ENCODE peak calls at places on chromosomes 13 and 19, in six cellular contexts. One of them, this sample, is unnamed.

GRCh38 chr19:7295912-7296486 is 1.8 kb upstream of the INSR start:
- DNase-seq in H9: no peak
- DNase-seq in mesenchymal stem cell: no peak
- DNase-seq in mesendoderm: no peak
- DNase-seq in neuronal stem cell: no peak
- DNase-seq in H1: no peak
- DNase-seq in this sample: no peak

GRCh38 chr19:36939153-36939552 is 23.0 kb downstream of the ZNF568 start:
- DNase-seq in H1: no peak
- DNase-seq in mesenchymal stem cell: no peak
- DNase-seq in neuronal stem cell: no peak
- DNase-seq in mesendoderm: peak
- DNase-seq in H9: no peak
- DNase-seq in this sample: no peak

GRCh38 chr13:75404721-75405120 is 77.2 kb downstream of the TBC1D4 start:
- DNase-seq in H9: no peak
- DNase-seq in H1: no peak
- DNase-seq in neuronal stem cell: no peak
- DNase-seq in mesenchymal stem cell: no peak
- DNase-seq in mesendoderm: no peak
- DNase-seq in this sample: no peak

GRCh38 chr19:51194527-51195315 is 30.2 kb upstream of the CD33 start:
- DNase-seq in neuronal stem cell: no peak
- DNase-seq in H1: no peak
- DNase-seq in mesenchymal stem cell: no peak
- DNase-seq in H9: no peak
- DNase-seq in mesendoderm: no peak
- DNase-seq in this sample: no peak

GRCh38 chr13:102487330-102487729 is 85.5 kb upstream of the FGF14 start:
- DNase-seq in H1: no peak
- DNase-seq in neuronal stem cell: no peak
- DNase-seq in H9: no peak
- DNase-seq in mesenchymal stem cell: no peak
- DNase-seq in mesendoderm: no peak
- DNase-seq in this sample: no peak

GRCh38 chr19:1941146-1942077 is at the start of gene CSNK1G2:
- DNase-seq in H9: no peak
- DNase-seq in mesendoderm: no peak
- DNase-seq in neuronal stem cell: no peak
- DNase-seq in mesenchymal stem cell: no peak
- DNase-seq in H1: no peak
- DNase-seq in this sample: no peak

GRCh38 chr13:46667687-46668281 is 114.8 kb downstream of the LRCH1 start:
- DNase-seq in mesenchymal stem cell: peak
- DNase-seq in H9: no peak
- DNase-seq in mesendoderm: no peak
- DNase-seq in neuronal stem cell: no peak
- DNase-seq in H1: no peak
- DNase-seq in this sample: no peak

GRCh38 chr19:35202722-35203674 is 25.5 kb downstream of the FAM187B start:
- DNase-seq in mesendoderm: peak
- DNase-seq in H1: peak
- DNase-seq in mesenchymal stem cell: no peak
- DNase-seq in neuronal stem cell: no peak
- DNase-seq in H9: peak
- DNase-seq in this sample: no peak

GRCh38 chr19:52635786-52636570 is 2.2 kb downstream of the ZNF83 start:
- DNase-seq in H1: no peak
- DNase-seq in mesendoderm: no peak
- DNase-seq in mesenchymal stem cell: no peak
- DNase-seq in H9: no peak
- DNase-seq in neuronal stem cell: no peak
- DNase-seq in this sample: peak

GRCh38 chr13:44870456-44870929 is 118.8 kb downstream of the NUFIP1 start:
- DNase-seq in H9: no peak
- DNase-seq in mesendoderm: no peak
- DNase-seq in H1: no peak
- DNase-seq in neuronal stem cell: no peak
- DNase-seq in mesenchymal stem cell: no peak
- DNase-seq in this sample: no peak

GRCh38 chr13:79081942-79082341 is 324.1 kb downstream of the RBM26 start:
- DNase-seq in H1: no peak
- DNase-seq in H9: no peak
- DNase-seq in neuronal stem cell: no peak
- DNase-seq in mesenchymal stem cell: no peak
- DNase-seq in mesendoderm: no peak
- DNase-seq in this sample: no peak

GRCh38 chr13:24063281-24063851 is 97.2 kb upstream of the SPATA13 start:
- DNase-seq in H9: no peak
- DNase-seq in H1: no peak
- DNase-seq in neuronal stem cell: no peak
- DNase-seq in mesenchymal stem cell: no peak
- DNase-seq in mesendoderm: no peak
- DNase-seq in this sample: no peak

GRCh38 chr13:103255587-103256301 is 189.5 kb upstream of the SLC10A2 start:
- DNase-seq in H9: no peak
- DNase-seq in mesenchymal stem cell: no peak
- DNase-seq in neuronal stem cell: no peak
- DNase-seq in mesendoderm: no peak
- DNase-seq in H1: no peak
- DNase-seq in this sample: no peak

GRCh38 chr13:77136902-77137420 is 110.0 kb upstream of the FBXL3 start:
- DNase-seq in mesenchymal stem cell: peak
- DNase-seq in neuronal stem cell: no peak
- DNase-seq in H1: no peak
- DNase-seq in mesendoderm: peak
- DNase-seq in H9: no peak
- DNase-seq in this sample: peak

GRCh38 chr13:59176775-59177174 is 987.0 kb downstream of the DIAPH3 start:
- DNase-seq in mesenchymal stem cell: no peak
- DNase-seq in H1: no peak
- DNase-seq in mesendoderm: peak
- DNase-seq in H9: peak
- DNase-seq in neuronal stem cell: no peak
- DNase-seq in this sample: no peak

GRCh38 chr13:97853550-97853949 is 99.9 kb upstream of the IPO5 start:
- DNase-seq in mesendoderm: no peak
- DNase-seq in H9: no peak
- DNase-seq in H1: no peak
- DNase-seq in neuronal stem cell: no peak
- DNase-seq in mesenchymal stem cell: no peak
- DNase-seq in this sample: peak

GRCh38 chr19:39406656-39407393 is at the start of gene ZFP36:
- DNase-seq in H9: peak
- DNase-seq in neuronal stem cell: no peak
- DNase-seq in mesendoderm: peak
- DNase-seq in mesenchymal stem cell: peak
- DNase-seq in H1: no peak
- DNase-seq in this sample: peak

GRCh38 chr13:61777902-61778301 is 362.3 kb upstream of the PCDH20 start:
- DNase-seq in neuronal stem cell: no peak
- DNase-seq in mesendoderm: no peak
- DNase-seq in H9: no peak
- DNase-seq in H1: no peak
- DNase-seq in mesenchymal stem cell: no peak
- DNase-seq in this sample: no peak

GRCh38 chr19:46802152-46802551 is 13.8 kb upstream of the SLC1A5 start:
- DNase-seq in H1: no peak
- DNase-seq in mesendoderm: no peak
- DNase-seq in mesenchymal stem cell: no peak
- DNase-seq in neuronal stem cell: no peak
- DNase-seq in H9: no peak
- DNase-seq in this sample: no peak

GRCh38 chr19:47696635-47697034 is 16.6 kb upstream of the EHD2 start:
- DNase-seq in neuronal stem cell: no peak
- DNase-seq in mesenchymal stem cell: no peak
- DNase-seq in H1: no peak
- DNase-seq in H9: no peak
- DNase-seq in mesendoderm: no peak
- DNase-seq in this sample: no peak

GRCh38 chr19:13005253-13005652 is 10.0 kb downstream of the NFIX start:
- DNase-seq in H9: no peak
- DNase-seq in H1: no peak
- DNase-seq in mesenchymal stem cell: no peak
- DNase-seq in mesendoderm: no peak
- DNase-seq in neuronal stem cell: no peak
- DNase-seq in this sample: no peak

GRCh38 chr19:27822336-27822735 is 1390.6 kb downstream of the UQCRFS1 start:
- DNase-seq in mesendoderm: no peak
- DNase-seq in neuronal stem cell: no peak
- DNase-seq in mesenchymal stem cell: no peak
- DNase-seq in H9: no peak
- DNase-seq in H1: no peak
- DNase-seq in this sample: no peak

GRCh38 chr13:111167290-111167689 is 52.2 kb downstream of the ARHGEF7 start:
- DNase-seq in H1: no peak
- DNase-seq in mesendoderm: no peak
- DNase-seq in neuronal stem cell: no peak
- DNase-seq in mesenchymal stem cell: no peak
- DNase-seq in H9: no peak
- DNase-seq in this sample: no peak

GRCh38 chr19:3184847-3185481 is 766 bp upstream of the NCLN start:
- DNase-seq in neuronal stem cell: no peak
- DNase-seq in mesenchymal stem cell: no peak
- DNase-seq in H1: no peak
- DNase-seq in mesendoderm: no peak
- DNase-seq in H9: no peak
- DNase-seq in this sample: no peak

DNA sequence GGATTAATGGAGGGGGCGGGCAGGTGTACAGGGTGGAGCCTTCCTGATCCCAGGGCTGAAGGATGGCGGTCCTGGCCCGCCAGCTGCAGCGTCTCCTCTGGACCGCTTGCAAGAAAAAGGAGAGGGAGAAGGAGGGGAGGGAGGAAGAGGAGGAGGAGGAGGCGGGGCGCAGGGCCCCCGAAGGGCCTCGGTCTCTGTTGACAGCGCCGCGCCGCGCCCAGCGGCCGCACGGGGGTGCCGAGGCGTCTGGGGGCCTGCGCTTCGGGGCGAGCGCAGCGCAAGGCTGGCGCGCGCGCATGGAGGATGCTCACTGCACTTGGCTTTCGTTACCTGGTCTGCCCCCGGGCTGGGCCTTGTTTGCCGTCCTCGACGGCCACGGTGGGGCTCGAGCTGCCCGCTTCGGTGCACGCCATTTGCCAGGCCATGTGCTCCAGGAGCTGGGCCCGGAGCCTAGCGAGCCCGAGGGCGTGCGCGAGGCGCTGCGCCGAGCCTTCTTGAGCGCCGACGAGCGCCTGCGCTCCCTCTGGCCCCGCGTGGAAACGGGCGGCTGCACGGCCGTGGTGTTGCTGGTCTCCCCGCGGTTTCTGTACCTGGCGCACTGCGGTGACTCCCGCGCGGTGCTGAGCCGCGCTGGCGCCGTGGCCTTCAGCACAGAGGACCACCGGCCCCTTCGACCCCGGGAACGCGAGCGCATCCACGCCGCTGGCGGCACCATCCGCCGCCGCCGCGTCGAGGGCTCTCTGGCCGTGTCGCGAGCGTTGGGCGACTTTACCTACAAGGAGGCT is at the start of gene PPM1N:
- DNase-seq in mesendoderm: peak
- DNase-seq in H1: no peak
- DNase-seq in H9: peak
- DNase-seq in mesenchymal stem cell: peak
- DNase-seq in neuronal stem cell: no peak
- DNase-seq in this sample: peak
- H3K23ac ChIP-seq in mesendoderm: peak
- H3K23ac ChIP-seq in H1: no peak
- H3K23ac ChIP-seq in H9: no peak
- H3K23ac ChIP-seq in mesenchymal stem cell: no peak
- H3K23ac ChIP-seq in neuronal stem cell: peak
- H3K23ac ChIP-seq in this sample: peak

DNA sequence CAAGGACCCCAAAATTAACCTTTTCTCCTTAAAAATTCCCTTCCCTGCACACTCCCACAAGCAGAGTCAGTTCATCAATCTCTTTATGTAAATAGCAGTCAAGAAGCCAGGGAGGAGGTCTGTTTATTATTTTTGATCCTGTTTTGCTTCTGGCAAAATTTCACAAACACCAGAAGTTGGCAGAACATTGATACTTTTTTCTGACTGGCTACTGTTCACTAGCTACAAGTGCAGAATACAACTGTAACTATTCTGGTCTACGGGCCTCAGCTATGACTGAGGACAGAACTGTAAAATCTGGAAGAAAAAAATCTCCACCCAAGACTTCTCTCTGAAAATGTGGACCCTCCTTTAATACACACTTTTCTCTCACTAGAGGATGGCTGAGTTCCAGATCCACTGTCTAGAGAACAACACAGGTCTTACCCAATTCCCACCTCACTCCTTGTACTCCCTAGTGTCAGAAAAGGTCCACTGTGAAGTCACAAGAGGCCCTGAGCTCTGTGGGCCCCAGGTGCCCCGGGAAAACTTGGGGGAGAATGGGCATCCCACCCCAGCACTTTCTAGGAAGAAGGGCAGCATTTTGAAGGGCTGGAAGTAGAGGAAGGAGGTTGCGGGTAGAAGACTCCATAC is 14.5 kb downstream of the STARD13 start:
- DNase-seq in mesenchymal stem cell: peak
- DNase-seq in mesendoderm: no peak
- DNase-seq in H9: no peak
- DNase-seq in neuronal stem cell: no peak
- DNase-seq in H1: no peak
- DNase-seq in this sample: peak
- H3K23ac ChIP-seq in mesenchymal stem cell: no peak
- H3K23ac ChIP-seq in mesendoderm: no peak
- H3K23ac ChIP-seq in H9: no peak
- H3K23ac ChIP-seq in neuronal stem cell: no peak
- H3K23ac ChIP-seq in H1: no peak
- H3K23ac ChIP-seq in this sample: peak

GRCh38 chr19:6132482-6132881 is 3.0 kb upstream of the ACSBG2 start:
- DNase-seq in H9: no peak
- DNase-seq in mesenchymal stem cell: no peak
- DNase-seq in H1: no peak
- DNase-seq in mesendoderm: no peak
- DNase-seq in neuronal stem cell: no peak
- DNase-seq in this sample: no peak
- H3K23ac ChIP-seq in H9: no peak
- H3K23ac ChIP-seq in mesenchymal stem cell: no peak
- H3K23ac ChIP-seq in H1: no peak
- H3K23ac ChIP-seq in mesendoderm: no peak
- H3K23ac ChIP-seq in neuronal stem cell: no peak
- H3K23ac ChIP-seq in this sample: no peak

GRCh38 chr13:40666905-40667621 is 622 bp upstream of the FOXO1 start:
- DNase-seq in H9: no peak
- DNase-seq in H1: no peak
- DNase-seq in mesenchymal stem cell: peak
- DNase-seq in mesendoderm: peak
- DNase-seq in neuronal stem cell: peak
- DNase-seq in this sample: no peak

GRCh38 chr13:40667622-40667978 is 1.2 kb upstream of the FOXO1 start:
- DNase-seq in H1: no peak
- DNase-seq in H9: no peak
- DNase-seq in neuronal stem cell: no peak
- DNase-seq in mesendoderm: peak
- DNase-seq in mesenchymal stem cell: no peak
- DNase-seq in this sample: no peak

GRCh38 chr13:40665061-40665753 is 1.2 kb downstream of the FOXO1 start:
- DNase-seq in H1: no peak
- DNase-seq in mesendoderm: peak
- DNase-seq in mesenchymal stem cell: peak
- DNase-seq in neuronal stem cell: peak
- DNase-seq in H9: no peak
- DNase-seq in this sample: no peak

GRCh38 chr13:40665754-40666057 is 735 bp downstream of the FOXO1 start:
- DNase-seq in mesenchymal stem cell: no peak
- DNase-seq in H9: no peak
- DNase-seq in neuronal stem cell: no peak
- DNase-seq in mesendoderm: peak
- DNase-seq in H1: no peak
- DNase-seq in this sample: no peak

GRCh38 chr13:40666058-40666904 is at the start of gene FOXO1:
- DNase-seq in H9: peak
- DNase-seq in neuronal stem cell: peak
- DNase-seq in mesenchymal stem cell: peak
- DNase-seq in H1: no peak
- DNase-seq in mesendoderm: peak
- DNase-seq in this sample: peak
- H3K23ac ChIP-seq in H9: no peak
- H3K23ac ChIP-seq in neuronal stem cell: peak
- H3K23ac ChIP-seq in mesenchymal stem cell: peak
- H3K23ac ChIP-seq in H1: no peak
- H3K23ac ChIP-seq in mesendoderm: peak
- H3K23ac ChIP-seq in this sample: no peak

This sample was measured in IMR-90.